ENCODE peak calls at places on chromosomes 6 and 20, in nine cellular contexts. M, U, A, C, Y, K, H, D and B are unnamed samples.

GRCh38 chr6:105209950-105210706 is 30.3 kb upstream of the POPDC3 start:
- DNase-seq in M (peak), U (peak), A (no peak), C (no peak), Y (no peak), K (peak), H (no peak), D (no peak), B (no peak)

GRCh38 chr20:23336476-23336875 is 14.1 kb upstream of the NXT1 start:
- DNase-seq in M (no peak), U (no peak), A (no peak), C (no peak), Y (no peak), K (no peak), H (no peak), D (no peak), B (no peak)

GRCh38 chr20:62266340-62266739 is 28.0 kb downstream of the OSBPL2 start:
- DNase-seq in M (no peak), U (no peak), A (no peak), C (no peak), Y (peak), K (no peak), H (no peak), D (no peak), B (peak)

GRCh38 chr20:23782366-23782983 is 31.7 kb upstream of the CST1 start:
- DNase-seq in M (peak), U (peak), A (peak), C (no peak), Y (peak), K (peak), H (no peak), D (no peak), B (peak)

GRCh38 chr6:89430563-89430962 is 2.4 kb upstream of the ANKRD6 start:
- DNase-seq in M (no peak), U (no peak), A (no peak), C (no peak), Y (no peak), K (no peak), H (no peak), D (no peak), B (no peak)

GRCh38 chr6:138765896-138766487 is 7.6 kb upstream of the CCDC28A start:
- DNase-seq in M (peak), U (peak), A (no peak), C (no peak), Y (peak), K (peak), H (no peak), D (no peak), B (no peak)

GRCh38 chr6:102298066-102298465 is 904.6 kb downstream of the GRIK2 start:
- DNase-seq in M (no peak), U (no peak), A (no peak), C (no peak), Y (no peak), K (no peak), H (no peak), D (no peak), B (no peak)

GRCh38 chr6:1770435-1770843 is 160.7 kb downstream of the FOXC1 start:
- DNase-seq in M (peak), U (no peak), A (peak), C (no peak), Y (no peak), K (no peak), H (no peak), D (no peak), B (no peak)

GRCh38 chr6:3997144-3997770 is 81.7 kb downstream of the FAM217A start:
- DNase-seq in M (peak), U (peak), A (no peak), C (no peak), Y (no peak), K (peak), H (no peak), D (no peak), B (no peak)

GRCh38 chr6:37565267-37566208 is 65.8 kb upstream of the CCDC167 start:
- DNase-seq in M (no peak), U (no peak), A (no peak), C (no peak), Y (no peak), K (peak), H (no peak), D (no peak), B (no peak)

GRCh38 chr6:36266913-36267644 is 2.8 kb upstream of the PNPLA1 start:
- DNase-seq in M (no peak), U (no peak), A (no peak), C (no peak), Y (no peak), K (no peak), H (no peak), D (no peak), B (no peak)

GRCh38 chr6:45606831-45607400 is 229.2 kb upstream of the SUPT3H start:
- DNase-seq in M (no peak), U (no peak), A (no peak), C (no peak), Y (no peak), K (no peak), H (no peak), D (no peak), B (no peak)

GRCh38 chr6:105503641-105504040 is 100.8 kb upstream of the PREP start:
- DNase-seq in M (no peak), U (no peak), A (no peak), C (no peak), Y (no peak), K (no peak), H (no peak), D (no peak), B (no peak)

GRCh38 chr20:62219992-62220665 is at the start of gene HRH3:
- DNase-seq in M (peak), U (peak), A (peak), C (no peak), Y (no peak), K (peak), H (peak), D (peak), B (peak)

GRCh38 chr6:3749991-3750323 is 1.6 kb downstream of the PXDC1 start:
- DNase-seq in M (peak), U (peak), A (no peak), C (peak), Y (no peak), K (peak), H (peak), D (no peak), B (peak)

GRCh38 chr6:225121-225721 is 67.1 kb upstream of the DUSP22 start:
- DNase-seq in M (no peak), U (no peak), A (peak), C (peak), Y (no peak), K (no peak), H (no peak), D (no peak), B (no peak)

GRCh38 chr6:105211831-105212230 is 32.0 kb upstream of the POPDC3 start:
- DNase-seq in M (peak), U (peak), A (no peak), C (no peak), Y (no peak), K (no peak), H (no peak), D (no peak), B (no peak)

GRCh38 chr6:141925001-141925400 is 207.7 kb upstream of the GJE1 start:
- DNase-seq in M (peak), U (peak), A (no peak), C (no peak), Y (no peak), K (peak), H (no peak), D (no peak), B (no peak)

GRCh38 chr6:37698264-37699137 is 818 bp upstream of the MDGA1 start:
- DNase-seq in M (peak), U (peak), A (peak), C (no peak), Y (no peak), K (peak), H (peak), D (peak), B (peak)

GRCh38 chr20:1827974-1828785 is 67.0 kb upstream of the SIRPA start:
- DNase-seq in M (no peak), U (peak), A (no peak), C (peak), Y (no peak), K (peak), H (peak), D (no peak), B (no peak)

GRCh38 chr6:80197474-80197873 is 91.0 kb downstream of the BCKDHB start:
- DNase-seq in M (peak), U (peak), A (no peak), C (no peak), Y (no peak), K (peak), H (no peak), D (no peak), B (peak)

GRCh38 chr20:33568378-33569289 is 78.7 kb downstream of the CBFA2T2 start:
- DNase-seq in M (no peak), U (peak), A (no peak), C (no peak), Y (no peak), K (peak), H (no peak), D (no peak), B (no peak)